ENCODE peak calls at places on chromosomes 5 and 9, in four cellular contexts. One of them, this sample, is unnamed.

GRCh38 chr9:93020785-93021670 is 37.5 kb upstream of the SUSD3 start:
- DNase-seq in heart right ventricle: no peak
- DNase-seq in heart left ventricle: no peak
- DNase-seq in uterus: no peak
- DNase-seq in this sample: no peak

GRCh38 chr5:124905256-124905655 is 158.8 kb upstream of the ZNF608 start:
- DNase-seq in heart left ventricle: no peak
- DNase-seq in heart right ventricle: no peak
- DNase-seq in uterus: no peak
- DNase-seq in this sample: no peak

GRCh38 chr5:177403826-177404640 is 3.6 kb upstream of the PFN3 start:
- DNase-seq in heart left ventricle: peak
- DNase-seq in uterus: peak
- DNase-seq in heart right ventricle: peak
- DNase-seq in this sample: peak

GRCh38 chr9:135745686-135746324 is 43.8 kb downstream of the KCNT1 start:
- DNase-seq in uterus: no peak
- DNase-seq in heart left ventricle: no peak
- DNase-seq in heart right ventricle: no peak
- DNase-seq in this sample: no peak

GRCh38 chr9:22808876-22809275 is 362.3 kb downstream of the DMRTA1 start:
- DNase-seq in uterus: no peak
- DNase-seq in heart right ventricle: no peak
- DNase-seq in heart left ventricle: no peak
- DNase-seq in this sample: no peak

GRCh38 chr5:93378073-93378472 is 202.9 kb downstream of the NR2F1-AS1 start:
- DNase-seq in uterus: no peak
- DNase-seq in heart left ventricle: no peak
- DNase-seq in heart right ventricle: no peak
- DNase-seq in this sample: no peak

GRCh38 chr5:156595132-156595787 is 254.8 kb upstream of the PPP1R2B start:
- DNase-seq in heart right ventricle: peak
- DNase-seq in uterus: peak
- DNase-seq in heart left ventricle: peak
- DNase-seq in this sample: no peak

GRCh38 chr5:33641722-33642505 is 201.1 kb downstream of the TARS1 start:
- DNase-seq in heart left ventricle: no peak
- DNase-seq in uterus: no peak
- DNase-seq in heart right ventricle: no peak
- DNase-seq in this sample: peak

GRCh38 chr5:55231476-55232193 is 1.8 kb downstream of the CCNO start:
- DNase-seq in heart right ventricle: no peak
- DNase-seq in uterus: no peak
- DNase-seq in heart left ventricle: no peak
- DNase-seq in this sample: peak

GRCh38 chr9:75147638-75148037 is 59.3 kb downstream of the OSTF1 start:
- DNase-seq in heart left ventricle: no peak
- DNase-seq in heart right ventricle: no peak
- DNase-seq in uterus: no peak
- DNase-seq in this sample: no peak

GRCh38 chr9:37200572-37201005 is 80.2 kb downstream of the ZCCHC7 start:
- DNase-seq in heart right ventricle: no peak
- DNase-seq in heart left ventricle: no peak
- DNase-seq in uterus: no peak
- DNase-seq in this sample: no peak

GRCh38 chr5:171315386-171315891 is 6.4 kb downstream of the TLX3 start:
- DNase-seq in heart left ventricle: no peak
- DNase-seq in heart right ventricle: no peak
- DNase-seq in uterus: no peak
- DNase-seq in this sample: no peak

GRCh38 chr9:22244141-22245011 is 202.2 kb upstream of the DMRTA1 start:
- DNase-seq in heart right ventricle: no peak
- DNase-seq in uterus: no peak
- DNase-seq in heart left ventricle: no peak
- DNase-seq in this sample: no peak

GRCh38 chr5:142826093-142826492 is 55.9 kb downstream of the ARHGAP26 start:
- DNase-seq in uterus: no peak
- DNase-seq in heart right ventricle: no peak
- DNase-seq in heart left ventricle: no peak
- DNase-seq in this sample: no peak

GRCh38 chr9:104963076-104963475 is 35.1 kb upstream of the ABCA1 start:
- DNase-seq in heart left ventricle: no peak
- DNase-seq in heart right ventricle: no peak
- DNase-seq in uterus: no peak
- DNase-seq in this sample: no peak

GRCh38 chr5:43000198-43000840 is 39.8 kb downstream of the ANXA2R start:
- DNase-seq in heart left ventricle: no peak
- DNase-seq in heart right ventricle: no peak
- DNase-seq in uterus: no peak
- DNase-seq in this sample: no peak

GRCh38 chr5:94028001-94028400 is 286.6 kb upstream of the POU5F2 start:
- DNase-seq in heart left ventricle: no peak
- DNase-seq in uterus: no peak
- DNase-seq in heart right ventricle: no peak
- DNase-seq in this sample: no peak

GRCh38 chr9:83800236-83801033 is 17.1 kb downstream of the GKAP1 start:
- DNase-seq in heart left ventricle: no peak
- DNase-seq in uterus: no peak
- DNase-seq in heart right ventricle: no peak
- DNase-seq in this sample: no peak
- H3K4me3 ChIP-seq in heart left ventricle: no peak
- H3K4me3 ChIP-seq in uterus: no peak
- H3K4me3 ChIP-seq in heart right ventricle: no peak
- H3K4me3 ChIP-seq in this sample: no peak

DNA sequence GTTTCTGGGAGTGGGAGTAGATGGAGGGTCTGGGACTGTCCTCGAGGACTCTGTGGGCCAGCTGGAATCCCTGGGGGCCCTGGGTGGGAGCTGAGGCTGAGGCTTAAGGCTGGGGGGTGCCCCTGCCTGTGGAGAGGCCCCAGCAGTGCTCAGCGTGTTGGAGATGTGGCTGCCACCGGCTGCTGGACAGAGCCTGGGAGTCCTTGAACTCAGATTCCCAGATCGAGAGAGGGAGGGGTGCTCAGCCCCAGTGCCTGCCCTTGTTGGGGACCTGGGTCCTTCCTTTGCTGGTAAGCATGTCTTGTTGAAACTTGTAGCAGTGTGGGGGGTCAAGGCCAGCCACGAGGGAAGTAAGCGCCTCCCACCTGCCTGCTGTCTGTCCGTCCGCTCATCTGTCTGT is 10.7 kb downstream of the RXRA start:
- DNase-seq in uterus: no peak
- DNase-seq in heart left ventricle: no peak
- DNase-seq in heart right ventricle: no peak
- DNase-seq in this sample: no peak
- H3K4me3 ChIP-seq in uterus: no peak
- H3K4me3 ChIP-seq in heart left ventricle: no peak
- H3K4me3 ChIP-seq in heart right ventricle: no peak
- H3K4me3 ChIP-seq in this sample: no peak

GRCh38 chr5:59041355-59041754 is 458.5 kb downstream of the RAB3C start:
- DNase-seq in heart left ventricle: no peak
- DNase-seq in uterus: no peak
- DNase-seq in heart right ventricle: no peak
- DNase-seq in this sample: no peak

GRCh38 chr5:59042201-59042600 is 459.3 kb downstream of the RAB3C start:
- DNase-seq in heart right ventricle: no peak
- DNase-seq in heart left ventricle: no peak
- DNase-seq in uterus: no peak
- DNase-seq in this sample: no peak

GRCh38 chr5:59039296-59040006 is 456.6 kb downstream of the RAB3C start:
- DNase-seq in heart right ventricle: peak
- DNase-seq in uterus: peak
- DNase-seq in heart left ventricle: peak
- DNase-seq in this sample: peak

GRCh38 chr5:59040007-59040803 is 457.3 kb downstream of the RAB3C start:
- DNase-seq in uterus: no peak
- DNase-seq in heart right ventricle: no peak
- DNase-seq in heart left ventricle: no peak
- DNase-seq in this sample: no peak

GRCh38 chr5:59040804-59041201 is 457.9 kb downstream of the RAB3C start:
- DNase-seq in uterus: no peak
- DNase-seq in heart left ventricle: no peak
- DNase-seq in heart right ventricle: no peak
- DNase-seq in this sample: no peak
- H3K4me3 ChIP-seq in uterus: no peak
- H3K4me3 ChIP-seq in heart left ventricle: no peak
- H3K4me3 ChIP-seq in heart right ventricle: no peak
- H3K4me3 ChIP-seq in this sample: no peak

DNA sequence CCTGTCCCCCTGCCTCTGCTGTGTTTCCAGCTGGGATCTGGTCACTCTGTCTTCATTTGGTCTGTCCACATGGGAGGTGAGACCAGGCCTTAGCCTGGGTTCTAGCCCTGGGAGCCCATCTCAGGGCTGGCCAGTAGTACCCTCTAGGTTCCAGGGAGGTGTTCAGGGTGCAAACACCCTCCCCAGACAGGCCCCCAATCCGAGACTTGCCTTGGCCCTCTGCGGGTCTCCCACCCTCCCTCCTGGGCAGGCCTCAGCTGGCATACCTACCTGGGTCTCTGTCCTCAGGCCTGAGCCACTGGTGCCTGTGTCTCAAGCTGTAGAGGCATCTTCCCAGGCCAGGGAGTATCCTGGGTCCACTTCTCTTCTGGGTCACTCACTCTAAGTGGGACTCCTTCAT is 925 bp upstream of the SAPCD2 start:
- DNase-seq in uterus: no peak
- DNase-seq in heart left ventricle: no peak
- DNase-seq in heart right ventricle: no peak
- DNase-seq in this sample: no peak
- H3K4me3 ChIP-seq in uterus: no peak
- H3K4me3 ChIP-seq in heart left ventricle: no peak
- H3K4me3 ChIP-seq in heart right ventricle: peak
- H3K4me3 ChIP-seq in this sample: no peak

DNA sequence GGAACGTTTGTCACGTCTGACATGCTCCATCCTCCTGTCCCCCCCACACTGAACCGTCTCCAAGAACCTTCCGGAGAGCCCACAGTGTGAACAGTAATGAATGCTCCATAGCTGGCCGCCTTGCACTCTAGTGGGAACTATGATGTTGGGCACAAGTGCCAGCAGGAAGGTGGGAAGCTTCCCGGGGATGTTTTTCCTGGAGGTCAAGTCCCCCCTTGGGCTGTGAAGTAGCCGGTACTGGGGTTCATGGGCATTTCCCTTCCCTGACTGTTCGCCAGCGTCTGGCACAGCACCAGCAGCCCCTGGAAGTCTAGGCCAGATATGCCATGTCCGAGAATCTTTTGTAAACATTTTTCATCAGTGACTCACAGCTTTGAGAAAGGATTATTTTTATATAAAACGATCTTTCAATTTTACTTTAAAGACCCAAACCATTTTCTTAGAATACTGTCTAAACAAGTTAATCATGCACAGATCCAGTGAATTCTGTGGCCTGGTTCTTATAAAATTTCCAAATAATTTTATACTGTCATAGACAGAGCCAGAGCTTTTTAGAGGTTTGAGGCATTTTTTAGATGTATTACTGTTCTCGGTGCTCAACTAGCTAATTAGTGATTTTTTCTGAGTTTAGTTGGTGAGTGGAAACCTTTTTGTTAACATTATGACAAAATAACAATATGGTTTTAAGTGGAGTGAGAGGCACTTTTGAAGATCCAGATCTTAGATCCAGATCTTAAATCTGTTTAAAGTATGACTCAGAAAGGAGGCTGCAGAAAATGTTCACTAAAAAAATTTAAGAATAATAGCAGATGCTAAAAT is 11.6 kb downstream of the ABL1 start:
- DNase-seq in uterus: peak
- DNase-seq in heart left ventricle: peak
- DNase-seq in heart right ventricle: peak
- DNase-seq in this sample: no peak
- H3K4me3 ChIP-seq in uterus: peak
- H3K4me3 ChIP-seq in heart left ventricle: peak
- H3K4me3 ChIP-seq in heart right ventricle: peak
- H3K4me3 ChIP-seq in this sample: no peak